ENCODE peak calls at places on chromosomes 1 and 21, in four cellular contexts. L, R, B and D are unnamed samples.
A peak's percentile ranks its signal among the peaks of the same experiment; 100 is the strongest.

GRCh38 chr1:20885121-20885520 is 98.0 kb upstream of the HP1BP3 start:
- DNase-seq in L (no peak), R (no peak), B (no peak), D (peak; percentile 23)

GRCh38 chr1:10514490-10515235 is 39.9 kb downstream of the PEX14 start:
- DNase-seq in L (no peak), R (no peak), B (no peak), D (no peak)

GRCh38 chr1:22025368-22026154 is 24.1 kb downstream of the CELA3A start:
- DNase-seq in L (peak; percentile 82), R (peak; percentile 89), B (peak; percentile 78), D (peak; percentile 72)

GRCh38 chr1:185355947-185356346 is 38.9 kb upstream of the IVNS1ABP start:
- DNase-seq in L (no peak), R (no peak), B (no peak), D (no peak)

GRCh38 chr1:18955442-18956188 is 861 bp downstream of the IFFO2 start:
- DNase-seq in L (peak; percentile 35), R (peak; percentile 61), B (no peak), D (no peak)

GRCh38 chr1:112557385-112557784 is 48.6 kb downstream of the WNT2B start:
- DNase-seq in L (no peak), R (no peak), B (no peak), D (no peak)

GRCh38 chr1:24186993-24187790 is at the start of gene IFNLR1:
- DNase-seq in L (peak; percentile 44), R (peak; percentile 89), B (no peak), D (no peak)

GRCh38 chr21:39186676-39187075 is 3.4 kb upstream of the PSMG1 start:
- DNase-seq in L (no peak), R (no peak), B (no peak), D (no peak)

GRCh38 chr1:241343956-241344355 is 13.0 kb downstream of the RGS7 start:
- DNase-seq in L (no peak), R (no peak), B (no peak), D (no peak)

GRCh38 chr1:161771973-161772372 is 5.9 kb downstream of the ATF6 start:
- DNase-seq in L (no peak), R (no peak), B (no peak), D (no peak)

GRCh38 chr1:145871994-145872411 is 13.1 kb upstream of the PIAS3 start:
- DNase-seq in L (peak; percentile 29), R (peak; percentile 42), B (no peak), D (no peak)

GRCh38 chr1:12447849-12448312 is 170.1 kb downstream of the DHRS3 start:
- DNase-seq in L (no peak), R (no peak), B (no peak), D (no peak)

GRCh38 chr1:42179275-42179674 is 14.7 kb upstream of the GUCA2A start:
- DNase-seq in L (no peak), R (no peak), B (no peak), D (no peak)